ENCODE peak calls at places on chromosomes 16 and 17, in nine cellular contexts. Y is ascending aorta; O is brain microvascular endothelial cell; W is fibroblast of the aortic adventitia; R is Calu3; A is stimulated activated effector memory CD8-positive, alpha-beta T cell treated with anti-CD3 and anti-CD28 coated beads, Interleukin-12 subunit alpha, Interleukin-12 subunit beta, amount 100 ng/mL, for 72 hours; K is HT1080; N is HEK293T; D is T-helper 17 cell. H is an unnamed sample.

GRCh38 chr17:36019423-36019822 is 1.7 kb upstream of the CCL23 start:
- DNase-seq in Y (no peak), O (no peak), W (no peak), R (no peak), A (no peak), K (no peak), N (no peak), D (no peak), H (no peak)

GRCh38 chr17:36610472-36610871 is 9.1 kb downstream of the MRM1 start:
- DNase-seq in Y (no peak), O (no peak), W (no peak), R (no peak), A (no peak), K (no peak), N (no peak), D (no peak), H (no peak)

GRCh38 chr17:3683054-3683511 is 12.9 kb downstream of the P2RX5 start:
- DNase-seq in Y (no peak), O (no peak), W (no peak), R (peak), A (peak), K (peak), N (peak), D (peak), H (peak)

GRCh38 chr17:38761612-38762011 is 9.1 kb downstream of the PSMB3 start:
- DNase-seq in Y (no peak), O (peak), W (no peak), R (peak), A (no peak), K (peak), N (peak), D (no peak), H (no peak)

GRCh38 chr17:45934044-45934979 is 40.0 kb downstream of the MAPT start:
- DNase-seq in Y (no peak), O (no peak), W (no peak), R (no peak), A (no peak), K (no peak), N (no peak), D (no peak), H (no peak)

GRCh38 chr17:78923660-78924453 is 1.3 kb downstream of the TIMP2 start:
- DNase-seq in Y (no peak), O (no peak), W (no peak), R (peak), A (peak), K (no peak), N (no peak), D (peak), H (peak)

GRCh38 chr17:49952209-49952911 is 16.6 kb upstream of the DLX4 start:
- DNase-seq in Y (peak), O (peak), W (peak), R (peak), A (peak), K (peak), N (peak), D (peak), H (peak)

GRCh38 chr17:17062356-17062755 is 20.1 kb downstream of the MPRIP start:
- DNase-seq in Y (no peak), O (no peak), W (peak), R (no peak), A (no peak), K (no peak), N (no peak), D (no peak), H (no peak)

GRCh38 chr16:3065069-3065741 is at the start of gene IL32:
- DNase-seq in Y (no peak), O (peak), W (peak), R (peak), A (no peak), K (peak), N (no peak), D (peak), H (peak)

GRCh38 chr17:78933025-78933958 is 8.1 kb upstream of the TIMP2 start:
- DNase-seq in Y (peak), O (peak), W (peak), R (peak), A (peak), K (peak), N (peak), D (no peak), H (peak)

GRCh38 chr16:3591991-3592390 is 14.8 kb upstream of the NLRC3 start:
- DNase-seq in Y (no peak), O (no peak), W (no peak), R (no peak), A (no peak), K (no peak), N (no peak), D (no peak), H (no peak)